ENCODE peak calls at places on chromosomes 11 and 22, in eight cellular contexts. I is stimulated activated CD4-positive, alpha-beta T cell treated with anti-CD3 and anti-CD28 coated beads, TNF-alpha, amount 100 ng/mL, for 24 hours; H is T-helper 2 cell; N is activated T-cell treated with anti-CD3 and anti-CD28 coated beads for 48 hours; S is H9; Z is GM12865; J is cardiac fibroblast; F is NCI-H774. R is an unnamed sample.

GRCh38 chr22:27226666-27227065 is 569.3 kb downstream of the MIAT start:
- DNase-seq in I (no peak), H (no peak), N (no peak), S (no peak), Z (no peak), J (no peak), F (no peak), R (no peak)

GRCh38 chr11:128911239-128911638 is 20.1 kb downstream of the KCNJ5 start:
- DNase-seq in I (no peak), H (no peak), N (no peak), S (no peak), Z (no peak), J (no peak), F (no peak), R (no peak)

GRCh38 chr11:4991066-4991465 is 3.6 kb upstream of the OR51L1 start:
- DNase-seq in I (no peak), H (no peak), N (no peak), S (no peak), Z (peak; percentile 9), J (peak; percentile 33), F (no peak), R (no peak)

GRCh38 chr11:119518746-119519382 is 95.9 kb upstream of the THY1 start:
- DNase-seq in I (no peak), H (no peak), N (peak; percentile 7), S (peak; percentile 73), Z (peak; percentile 31), J (peak; percentile 24), F (no peak), R (no peak)

GRCh38 chr11:69587454-69588081 is 53.4 kb upstream of the CCND1 start:
- DNase-seq in I (no peak), H (no peak), N (no peak), S (no peak), Z (no peak), J (peak; percentile 89), F (no peak), R (no peak)

GRCh38 chr22:38479096-38479840 is 11.4 kb downstream of the KDELR3 start:
- DNase-seq in I (no peak), H (no peak), N (no peak), S (no peak), Z (no peak), J (no peak), F (no peak), R (no peak)

GRCh38 chr11:81368192-81368591 is 1365.5 kb downstream of the FAM181B start:
- DNase-seq in I (no peak), H (no peak), N (no peak), S (no peak), Z (no peak), J (no peak), F (no peak), R (no peak)

GRCh38 chr11:15157181-15157580 is 42.5 kb downstream of the INSC start:
- DNase-seq in I (no peak), H (no peak), N (no peak), S (no peak), Z (no peak), J (peak; percentile 92), F (no peak), R (no peak)

GRCh38 chr11:61873588-61874459 is 17.5 kb downstream of the FADS3 start:
- DNase-seq in I (no peak), H (no peak), N (no peak), S (no peak), Z (no peak), J (no peak), F (no peak), R (no peak)

GRCh38 chr11:123393312-123393927 is 36.6 kb upstream of the GRAMD1B start:
- DNase-seq in I (no peak), H (no peak), N (no peak), S (no peak), Z (peak; percentile 82), J (no peak), F (no peak), R (no peak)

GRCh38 chr22:26496456-26496855 is 12.8 kb downstream of the SRRD start:
- DNase-seq in I (no peak), H (no peak), N (no peak), S (no peak), Z (no peak), J (no peak), F (no peak), R (no peak)

GRCh38 chr11:9461068-9461759 is 402 bp downstream of the ZNF143 start:
- DNase-seq in I (peak; percentile 60), H (peak; percentile 73), N (peak; percentile 67), S (no peak), Z (peak; percentile 96), J (peak; percentile 94), F (peak; percentile 88), R (peak; percentile 89)

GRCh38 chr11:45431301-45432018 is 145.3 kb upstream of the SYT13 start:
- DNase-seq in I (no peak), H (no peak), N (no peak), S (no peak), Z (no peak), J (no peak), F (no peak), R (peak; percentile 38)

GRCh38 chr11:117230286-117230961 is 1.4 kb downstream of the PCSK7 start:
- DNase-seq in I (peak; percentile 53), H (no peak), N (peak; percentile 55), S (no peak), Z (peak; percentile 64), J (peak; percentile 50), F (no peak), R (no peak)

GRCh38 chr11:44755553-44756505 is 29.1 kb downstream of the TSPAN18 start:
- DNase-seq in I (no peak), H (no peak), N (no peak), S (peak; percentile 10), Z (no peak), J (peak; percentile 21), F (no peak), R (no peak)

GRCh38 chr11:119309953-119310681 is 6.8 kb downstream of the MCAM start:
- DNase-seq in I (no peak), H (no peak), N (no peak), S (no peak), Z (no peak), J (no peak), F (no peak), R (no peak)

GRCh38 chr22:47029244-47030001 is 267.0 kb downstream of the TBC1D22A start:
- DNase-seq in I (no peak), H (no peak), N (no peak), S (no peak), Z (no peak), J (no peak), F (no peak), R (no peak)

GRCh38 chr22:25364736-25365241 is 145.3 kb downstream of the CRYBB2 start:
- DNase-seq in I (no peak), H (no peak), N (no peak), S (no peak), Z (no peak), J (no peak), F (no peak), R (no peak)

GRCh38 chr11:9075441-9076000 is 15.9 kb downstream of the SCUBE2 start:
- DNase-seq in I (no peak), H (no peak), N (no peak), S (no peak), Z (no peak), J (no peak), F (no peak), R (no peak)

GRCh38 chr11:2304156-2305139 is 2.6 kb downstream of the TSPAN32 start:
- DNase-seq in I (no peak), H (no peak), N (no peak), S (peak; percentile 31), Z (no peak), J (no peak), F (no peak), R (peak; percentile 4)

GRCh38 chr11:121931121-121931520 is 184.9 kb downstream of the BLID start:
- DNase-seq in I (no peak), H (no peak), N (no peak), S (no peak), Z (no peak), J (no peak), F (no peak), R (no peak)

GRCh38 chr11:16318320-16318719 is 38.0 kb downstream of the SOX6 start:
- DNase-seq in I (no peak), H (no peak), N (no peak), S (no peak), Z (no peak), J (no peak), F (no peak), R (no peak)

GRCh38 chr11:34654491-34655334 is 33.8 kb downstream of the EHF start:
- DNase-seq in I (no peak), H (no peak), N (no peak), S (peak; percentile 51), Z (no peak), J (peak; percentile 93), F (peak; percentile 14), R (no peak)

GRCh38 chr11:19176629-19177186 is 25.1 kb downstream of the CSRP3 start:
- DNase-seq in I (no peak), H (no peak), N (no peak), S (no peak), Z (no peak), J (no peak), F (no peak), R (no peak)

GRCh38 chr11:6151117-6151516 is 19.0 kb downstream of the OR52B2 start:
- DNase-seq in I (no peak), H (no peak), N (no peak), S (no peak), Z (no peak), J (no peak), F (no peak), R (no peak)

GRCh38 chr22:29158546-29158945 is 47.1 kb upstream of the EMID1 start:
- DNase-seq in I (no peak), H (no peak), N (no peak), S (no peak), Z (no peak), J (no peak), F (no peak), R (no peak)

GRCh38 chr11:47918882-47919495 is 61.4 kb upstream of the PTPRJ start:
- DNase-seq in I (no peak), H (no peak), N (no peak), S (no peak), Z (no peak), J (peak; percentile 61), F (no peak), R (no peak)

GRCh38 chr11:95138448-95138847 is 48.8 kb downstream of the ENDOD1 start:
- DNase-seq in I (no peak), H (no peak), N (no peak), S (no peak), Z (peak; percentile 25), J (peak; percentile 45), F (no peak), R (no peak)

GRCh38 chr11:1922411-1923113 is 3.1 kb downstream of the TNNT3 start:
- DNase-seq in I (no peak), H (no peak), N (no peak), S (no peak), Z (no peak), J (no peak), F (no peak), R (no peak)

GRCh38 chr11:132471491-132471890 is 1060.8 kb downstream of the OPCML start:
- DNase-seq in I (no peak), H (no peak), N (no peak), S (no peak), Z (no peak), J (peak; percentile 69), F (no peak), R (no peak)

GRCh38 chr11:70046089-70046488 is 32.0 kb upstream of the ANO1 start:
- DNase-seq in I (no peak), H (no peak), N (no peak), S (no peak), Z (no peak), J (no peak), F (no peak), R (no peak)

GRCh38 chr22:48362736-48363404 is 1464.8 kb downstream of the BRD1 start:
- DNase-seq in I (no peak), H (no peak), N (no peak), S (no peak), Z (no peak), J (no peak), F (no peak), R (no peak)

GRCh38 chr22:26617251-26618199 is at the start of gene CRYBB1:
- DNase-seq in I (no peak), H (no peak), N (no peak), S (no peak), Z (peak; percentile 21), J (peak; percentile 7), F (no peak), R (no peak)

GRCh38 chr11:10029386-10030121 is 264.5 kb downstream of the SBF2 start:
- DNase-seq in I (no peak), H (no peak), N (no peak), S (no peak), Z (no peak), J (no peak), F (no peak), R (no peak)